ENCODE peak calls at places on chromosomes 3 and 15, in six cellular contexts. Z is stimulated activated CD8-positive, alpha-beta memory T cell treated with anti-CD3 and anti-CD28 coated beads, Interleukin-4, amount 100 ng/mL, for 1 hour; P is EL; L is KBM-7; Y is left cardiac atrium; D is endothelial cell. S is an unnamed sample.

GRCh38 chr15:35907507-35907906 is 361.5 kb upstream of the DPH6 start:
- DNase-seq in Z (no peak), P (no peak), L (no peak), Y (no peak), D (no peak), S (no peak)

GRCh38 chr15:62549345-62549970 is 384.4 kb upstream of the C2CD4B start:
- DNase-seq in Z (no peak), P (peak; percentile 38), L (peak; percentile 46), Y (no peak), D (peak; percentile 13), S (peak; percentile 20)

GRCh38 chr3:102532901-102533300 is 98.1 kb downstream of the ZPLD1 start:
- DNase-seq in Z (no peak), P (peak; percentile 5), L (peak; percentile 67), Y (no peak), D (no peak), S (peak; percentile 65)

GRCh38 chr3:124860599-124860998 is 26.6 kb downstream of the ITGB5 start:
- DNase-seq in Z (no peak), P (peak; percentile 98), L (no peak), Y (peak; percentile 83), D (no peak), S (no peak)

GRCh38 chr3:193040836-193041672 is 123.4 kb upstream of the MB21D2 start:
- DNase-seq in Z (no peak), P (peak; percentile 46), L (peak; percentile 58), Y (no peak), D (peak; percentile 4), S (peak; percentile 18)

GRCh38 chr3:124360140-124360539 is 368.2 kb upstream of the ROPN1 start:
- DNase-seq in Z (no peak), P (no peak), L (no peak), Y (no peak), D (no peak), S (no peak)

GRCh38 chr15:24734391-24734790 is 58.8 kb downstream of the NPAP1 start:
- DNase-seq in Z (no peak), P (no peak), L (no peak), Y (no peak), D (no peak), S (no peak)

GRCh38 chr3:87026246-87026645 is 35.3 kb upstream of the VGLL3 start:
- DNase-seq in Z (no peak), P (no peak), L (no peak), Y (no peak), D (no peak), S (no peak)

GRCh38 chr3:36648241-36649034 is 115.9 kb downstream of the DCLK3 start:
- DNase-seq in Z (no peak), P (peak; percentile 96), L (no peak), Y (no peak), D (no peak), S (no peak)

GRCh38 chr15:51931016-51931415 is 40.6 kb downstream of the LEO1 start:
- DNase-seq in Z (no peak), P (no peak), L (no peak), Y (no peak), D (no peak), S (no peak)

GRCh38 chr3:175606650-175607318 is 747.6 kb downstream of the NAALADL2 start:
- DNase-seq in Z (no peak), P (no peak), L (no peak), Y (no peak), D (no peak), S (no peak)

GRCh38 chr3:195195321-195196209 is 75.4 kb downstream of the XXYLT1 start:
- DNase-seq in Z (no peak), P (no peak), L (no peak), Y (no peak), D (no peak), S (no peak)

GRCh38 chr15:96331942-96332853 is 1.7 kb downstream of the NR2F2 start:
- DNase-seq in Z (no peak), P (peak; percentile 51), L (no peak), Y (peak; percentile 46), D (no peak), S (peak; percentile 89)

GRCh38 chr15:79844221-79844620 is 52.6 kb downstream of the MTHFS start:
- DNase-seq in Z (no peak), P (no peak), L (no peak), Y (no peak), D (no peak), S (no peak)

GRCh38 chr3:180199396-180199795 is 162.7 kb upstream of the PEX5L start:
- DNase-seq in Z (no peak), P (no peak), L (no peak), Y (no peak), D (no peak), S (no peak)

GRCh38 chr3:23430781-23431423 is 227.8 kb downstream of the UBE2E2 start:
- DNase-seq in Z (no peak), P (peak; percentile 28), L (no peak), Y (no peak), D (no peak), S (no peak)

GRCh38 chr3:24433838-24434591 is 60.6 kb downstream of the THRB start:
- DNase-seq in Z (no peak), P (no peak), L (no peak), Y (no peak), D (no peak), S (no peak)

GRCh38 chr3:123365450-123366143 is 83.3 kb downstream of the ADCY5 start:
- DNase-seq in Z (no peak), P (no peak), L (peak; percentile 12), Y (no peak), D (peak; percentile 36), S (peak; percentile 22)

GRCh38 chr3:141181819-141182218 is 49.8 kb upstream of the PXYLP1 start:
- DNase-seq in Z (no peak), P (no peak), L (no peak), Y (no peak), D (no peak), S (no peak)

GRCh38 chr3:134300520-134300919 is 49.9 kb upstream of the RYK start:
- DNase-seq in Z (no peak), P (no peak), L (no peak), Y (no peak), D (peak; percentile 23), S (no peak)

GRCh38 chr3:172107403-172107802 is 68.0 kb downstream of the FNDC3B start:
- DNase-seq in Z (no peak), P (no peak), L (no peak), Y (no peak), D (no peak), S (peak; percentile 54)

GRCh38 chr3:39519554-39519953 is 52.1 kb downstream of the MOBP start:
- DNase-seq in Z (no peak), P (no peak), L (no peak), Y (no peak), D (no peak), S (no peak)

GRCh38 chr3:130420466-130420865 is 75.0 kb downstream of the COL6A5 start:
- DNase-seq in Z (no peak), P (no peak), L (no peak), Y (no peak), D (no peak), S (no peak)

GRCh38 chr3:101574388-101575156 is 592 bp downstream of the PCNP start:
- DNase-seq in Z (peak; percentile 24), P (peak; percentile 61), L (peak; percentile 69), Y (peak; percentile 65), D (peak; percentile 35), S (peak; percentile 66)

GRCh38 chr15:85500729-85501128 is 120.3 kb downstream of the AKAP13 start:
- DNase-seq in Z (no peak), P (no peak), L (no peak), Y (peak; percentile 33), D (peak; percentile 30), S (no peak)

GRCh38 chr3:149572796-149573414 is 84.9 kb downstream of the WWTR1 start:
- DNase-seq in Z (no peak), P (peak; percentile 81), L (no peak), Y (peak; percentile 46), D (no peak), S (no peak)